ENCODE peak calls at places on chromosomes 13 and 19, in seven cellular contexts. N is fibroblast of lung; U is left lung; S is dorsolateral prefrontal cortex; H is CD8-positive, alpha-beta T cell; L is HFFc6; X is progenitor cell of endocrine pancreas. Y is an unnamed sample.

GRCh38 chr19:15315101-15315500 is 17.2 kb downstream of the BRD4 start:
- DNase-seq in N (no peak), U (no peak), S (no peak), H (no peak), L (no peak), X (no peak), Y (no peak)

GRCh38 chr19:35712910-35713845 is 4.6 kb upstream of the KMT2B start:
- DNase-seq in N (no peak), U (no peak), S (no peak), H (no peak), L (no peak), X (no peak), Y (no peak)

GRCh38 chr19:53971608-53972007 is 8.9 kb downstream of the CACNG8 start:
- DNase-seq in N (no peak), U (no peak), S (no peak), H (no peak), L (no peak), X (no peak), Y (no peak)

GRCh38 chr13:59601993-59602392 is 561.7 kb downstream of the DIAPH3 start:
- DNase-seq in N (no peak), U (no peak), S (no peak), H (no peak), L (no peak), X (no peak), Y (no peak)

GRCh38 chr13:26709461-26709860 is 51.1 kb downstream of the GPR12 start:
- DNase-seq in N (no peak), U (no peak), S (no peak), H (no peak), L (no peak), X (no peak), Y (no peak)

GRCh38 chr13:50609016-50609415 is 234.5 kb downstream of the DLEU7 start:
- DNase-seq in N (no peak), U (no peak), S (no peak), H (no peak), L (no peak), X (no peak), Y (no peak)

GRCh38 chr13:42644841-42645240 is 70.9 kb downstream of the TNFSF11 start:
- DNase-seq in N (no peak), U (no peak), S (no peak), H (no peak), L (no peak), X (no peak), Y (no peak)

GRCh38 chr19:35116085-35116801 is 620 bp downstream of the FXYD3 start:
- DNase-seq in N (no peak), U (peak; percentile 74), S (no peak), H (no peak), L (no peak), X (no peak), Y (no peak)

GRCh38 chr19:41699231-41699967 is 9.0 kb upstream of the CEACAM5 start:
- DNase-seq in N (no peak), U (no peak), S (no peak), H (no peak), L (no peak), X (no peak), Y (no peak)

GRCh38 chr13:23579886-23580706 is 9.9 kb downstream of the TNFRSF19 start:
- DNase-seq in N (peak; percentile 46), U (no peak), S (no peak), H (no peak), L (no peak), X (no peak), Y (peak; percentile 60)

GRCh38 chr19:322616-323015 is 22.0 kb downstream of the MIER2 start:
- DNase-seq in N (no peak), U (no peak), S (no peak), H (no peak), L (no peak), X (no peak), Y (no peak)

GRCh38 chr19:40717325-40717879 is 490 bp downstream of the ITPKC start:
- DNase-seq in N (peak; percentile 21), U (no peak), S (no peak), H (no peak), L (peak; percentile 51), X (no peak), Y (no peak)

GRCh38 chr19:43784981-43785808 is 4.4 kb upstream of the KCNN4 start:
- DNase-seq in N (peak; percentile 77), U (peak; percentile 70), S (no peak), H (peak; percentile 27), L (peak; percentile 65), X (peak; percentile 27), Y (peak; percentile 68)

GRCh38 chr19:46571495-46571894 is 29.6 kb upstream of the CALM3 start:
- DNase-seq in N (no peak), U (no peak), S (no peak), H (no peak), L (peak; percentile 7), X (no peak), Y (peak; percentile 35)

GRCh38 chr13:40206241-40207109 is 460.0 kb downstream of the FOXO1 start:
- DNase-seq in N (peak; percentile 47), U (no peak), S (no peak), H (no peak), L (no peak), X (no peak), Y (no peak)

DNA sequence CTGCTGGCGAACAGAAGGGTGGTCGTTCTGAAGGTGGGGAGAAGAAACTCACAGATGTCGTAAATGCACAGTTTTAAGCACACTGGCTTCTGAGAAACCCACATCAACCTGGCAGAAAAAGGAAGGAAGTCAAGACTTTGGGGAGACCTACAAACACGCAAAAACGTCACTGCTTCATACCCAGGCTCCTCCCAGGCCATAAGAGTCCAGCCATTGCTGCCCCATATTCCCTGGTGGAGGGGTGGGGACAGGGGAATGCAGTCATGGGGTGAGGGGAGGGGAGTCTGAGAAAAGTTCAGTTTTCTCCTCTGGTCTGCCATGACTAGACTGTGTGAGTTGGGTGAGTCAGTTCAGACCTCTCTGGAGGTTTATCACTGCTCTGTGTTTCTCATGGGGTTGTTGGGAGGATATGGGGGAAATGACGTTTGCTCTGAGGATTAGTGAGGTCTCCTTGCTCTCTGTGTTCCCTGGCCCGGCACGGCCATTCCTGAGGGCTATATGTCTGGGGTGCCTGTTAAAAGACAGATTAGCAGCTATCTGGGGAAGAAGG is 139.0 kb downstream of the FLT1 start:
- DNase-seq in N (no peak), U (no peak), S (no peak), H (no peak), L (peak; percentile 67), X (no peak), Y (no peak)
- TF ChIP-seq CTCF in N (no peak), U (no peak), S (no peak), H (no peak), L (no peak), X (no peak), Y (no peak)

DNA sequence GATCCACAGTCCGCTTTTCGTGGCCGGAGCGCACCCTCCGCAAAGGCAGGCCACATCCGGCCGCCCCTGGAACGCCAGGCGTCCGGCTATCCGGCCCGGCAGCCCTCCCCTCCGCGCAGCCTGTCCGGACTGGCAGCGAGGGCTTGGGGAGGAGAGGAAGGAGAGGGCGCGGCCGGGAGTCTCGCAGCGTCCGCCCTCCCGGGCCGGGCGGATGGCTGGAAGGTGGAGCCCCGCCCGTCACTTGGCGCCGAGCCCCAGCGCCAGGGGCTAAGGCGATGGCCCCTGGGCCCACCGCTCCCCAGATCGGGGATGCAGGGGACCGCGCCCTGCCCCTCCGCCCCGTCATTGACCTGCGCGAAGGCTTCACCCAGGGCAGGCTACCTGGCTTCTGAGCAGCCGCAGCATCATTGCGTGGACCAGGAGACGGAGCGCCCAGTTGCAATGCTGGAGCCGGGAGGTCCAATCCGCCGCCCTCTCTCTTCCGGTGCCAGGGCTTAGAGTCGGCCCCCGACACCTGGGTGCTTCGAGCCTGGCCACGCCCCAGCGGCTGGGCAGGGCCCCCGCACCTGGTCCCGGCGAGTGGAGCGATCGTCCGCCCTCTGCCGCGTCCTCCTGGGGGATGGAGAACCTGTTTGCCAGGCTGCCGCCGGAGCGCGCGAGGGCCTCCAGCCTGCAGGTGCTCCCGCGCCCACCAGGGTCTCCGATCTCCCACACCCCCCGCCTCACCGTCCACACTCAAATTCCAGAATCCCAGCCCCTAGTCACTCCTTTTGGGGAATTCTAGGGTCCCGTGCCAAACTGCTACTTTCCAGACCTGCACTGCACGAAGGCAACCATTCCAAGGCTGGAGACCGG is at the start of gene FUT1:
- DNase-seq in N (no peak), U (peak; percentile 88), S (peak; percentile 45), H (no peak), L (no peak), X (peak; percentile 92), Y (peak; percentile 69)
- TF ChIP-seq CTCF in N (no peak), U (no peak), S (no peak), H (peak; percentile 19), L (no peak), X (peak; percentile 59), Y (no peak)

DNA sequence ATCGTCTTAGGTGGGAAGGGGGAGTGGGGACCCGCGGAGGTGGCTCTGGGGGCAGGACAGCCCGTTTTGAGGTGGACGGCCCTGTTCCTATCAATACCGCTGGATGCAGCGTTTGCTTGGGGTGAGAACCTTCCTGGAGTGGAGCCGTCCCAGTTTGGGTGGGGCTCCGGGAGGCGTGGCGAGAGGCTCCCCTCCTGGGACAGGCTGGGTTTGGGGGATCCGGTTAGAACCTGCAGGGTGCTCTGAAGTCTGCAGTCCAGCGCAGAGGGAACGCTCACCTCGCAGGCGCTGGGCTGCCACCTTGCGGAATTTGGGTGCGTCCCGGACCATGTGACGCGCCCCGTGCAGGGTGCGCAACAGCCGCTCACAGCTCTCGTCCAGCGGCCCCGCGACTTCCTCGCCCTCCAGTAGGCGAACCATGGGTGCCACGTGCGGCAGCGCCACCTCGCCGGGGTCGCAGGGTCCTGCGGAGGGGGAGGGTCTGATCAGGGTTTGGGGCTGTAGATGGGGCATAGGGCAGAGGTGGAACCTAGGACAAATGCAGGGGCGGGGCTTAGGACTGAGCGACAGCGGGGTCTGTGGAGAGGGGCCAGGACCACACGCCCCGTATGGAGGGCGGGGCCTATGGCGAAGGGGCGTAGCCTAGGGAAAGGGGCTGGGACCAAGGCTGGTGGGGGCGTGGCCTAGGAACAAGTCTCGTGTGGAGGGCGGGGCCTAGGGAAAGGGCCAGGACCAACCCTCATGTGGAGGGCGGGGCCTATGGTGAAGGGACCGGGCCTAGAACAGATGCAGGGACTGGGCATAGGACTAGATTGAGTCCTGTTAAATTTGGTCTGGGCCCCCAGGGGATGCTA is 13.8 kb downstream of the SH2D3A start:
- DNase-seq in N (peak; percentile 52), U (peak; percentile 94), S (no peak), H (peak; percentile 51), L (peak; percentile 64), X (peak; percentile 74), Y (peak; percentile 71)
- TF ChIP-seq CTCF in N (no peak), U (peak; percentile 45), S (peak; percentile 24), H (peak; percentile 47), L (peak; percentile 71), X (peak; percentile 49), Y (no peak)

DNA sequence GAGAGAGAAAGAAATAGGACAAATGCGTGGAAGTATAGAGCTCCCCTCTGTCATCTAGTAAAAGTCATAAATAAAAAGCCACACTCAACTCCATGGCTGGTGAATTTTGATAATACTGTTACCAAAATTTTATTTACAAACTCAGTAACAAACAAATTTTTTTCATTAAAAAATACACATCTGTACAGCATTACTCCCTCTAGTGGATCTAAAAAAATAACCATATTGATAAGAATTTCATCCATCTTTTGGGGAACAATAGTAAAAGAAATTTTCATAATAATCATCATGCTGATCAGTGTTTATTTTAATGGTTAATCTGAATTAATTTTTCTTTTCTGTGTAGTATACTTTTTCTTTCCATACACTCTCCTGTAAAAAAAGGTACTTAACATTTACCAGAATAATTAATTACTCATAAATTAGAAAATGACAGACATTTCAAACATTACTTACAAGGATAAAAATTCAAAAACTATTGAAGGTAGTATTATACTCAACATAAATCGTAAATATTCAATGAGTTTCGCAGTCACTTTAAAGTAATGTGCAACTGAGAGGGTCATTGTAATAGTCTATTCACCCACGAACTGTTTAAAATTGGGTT is 173.5 kb upstream of the LSM14A start:
- DNase-seq in N (peak; percentile 26), U (no peak), S (no peak), H (no peak), L (no peak), X (no peak), Y (no peak)
- TF ChIP-seq CTCF in N (peak; percentile 20), U (no peak), S (peak; percentile 51), H (peak; percentile 30), L (peak; percentile 81), X (peak; percentile 37), Y (peak; percentile 73)

Y was measured in endothelial cell.